ENCODE peak calls at places on chromosome X, in six cellular contexts. M is fibroblast of lung, T is suprapubic skin, J is Caco-2, Z is small intestine, H is tibial artery. G is an unnamed sample.

GRCh38 chrX:21132686-21133393 is 241.4 kb upstream of the CNKSR2 start:
- DNase-seq in M (no peak), T (no peak), J (no peak), Z (no peak), H (no peak), G (no peak)

GRCh38 chrX:97267916-97268680 is 384.4 kb downstream of the RPA4 start:
- DNase-seq in M (peak; percentile 26), T (no peak), J (no peak), Z (peak; percentile 1), H (no peak), G (no peak)

GRCh38 chrX:71282514-71283408 is 674 bp upstream of the NONO start:
- DNase-seq in M (no peak), T (no peak), J (peak; percentile 20), Z (peak; percentile 7), H (no peak), G (no peak)

GRCh38 chrX:10231461-10231860 is 74.7 kb downstream of the CLCN4 start:
- DNase-seq in M (no peak), T (no peak), J (no peak), Z (peak; percentile 5), H (no peak), G (no peak)

GRCh38 chrX:3712080-3712869 is 1.2 kb downstream of the PRKX start:
- DNase-seq in M (peak; percentile 45), T (no peak), J (no peak), Z (peak; percentile 9), H (peak; percentile 21), G (no peak)

GRCh38 chrX:144293229-144293628 is 409.4 kb downstream of the UBE2NL start:
- DNase-seq in M (no peak), T (no peak), J (no peak), Z (no peak), H (no peak), G (no peak)

GRCh38 chrX:102950908-102951866 is 14.1 kb downstream of the RAB40AL start:
- DNase-seq in M (peak; percentile 51), T (no peak), J (peak; percentile 57), Z (peak; percentile 41), H (peak; percentile 35), G (no peak)

GRCh38 chrX:43456056-43456455 is 200.0 kb upstream of the MAOA start:
- DNase-seq in M (no peak), T (no peak), J (no peak), Z (no peak), H (no peak), G (no peak)

GRCh38 chrX:40010550-40011364 is 87.0 kb downstream of the BCOR start:
- DNase-seq in M (no peak), T (no peak), J (no peak), Z (no peak), H (no peak), G (no peak)
- H3K27me3 ChIP-seq in M (no peaks in the 10 kb centered on the region), T (peaks cover 12% of the 10 kb centered on the region), J (no peaks in the 10 kb centered on the region), Z (peaks cover 8% of the 10 kb centered on the region), H (no peaks in the 10 kb centered on the region), G (peaks cover 10% of the 10 kb centered on the region)

GRCh38 chrX:96181571-96181970 is 503.1 kb upstream of the DIAPH2 start:
- DNase-seq in M (no peak), T (no peak), J (no peak), Z (no peak), H (no peak), G (no peak)

GRCh38 chrX:96183843-96184242 is 500.8 kb upstream of the DIAPH2 start:
- DNase-seq in M (peak; percentile 37), T (no peak), J (no peak), Z (no peak), H (no peak), G (no peak)

GRCh38 chrX:96182366-96182765 is 502.3 kb upstream of the DIAPH2 start:
- DNase-seq in M (peak; percentile 75), T (no peak), J (peak; percentile 55), Z (no peak), H (no peak), G (no peak)
- H3K27me3 ChIP-seq in M (no peaks in the 10 kb centered on the region), T (no peaks in the 10 kb centered on the region), J (no peaks in the 10 kb centered on the region), Z (no peaks in the 10 kb centered on the region), H (no peaks in the 10 kb centered on the region), G (no peaks in the 10 kb centered on the region)

DNA sequence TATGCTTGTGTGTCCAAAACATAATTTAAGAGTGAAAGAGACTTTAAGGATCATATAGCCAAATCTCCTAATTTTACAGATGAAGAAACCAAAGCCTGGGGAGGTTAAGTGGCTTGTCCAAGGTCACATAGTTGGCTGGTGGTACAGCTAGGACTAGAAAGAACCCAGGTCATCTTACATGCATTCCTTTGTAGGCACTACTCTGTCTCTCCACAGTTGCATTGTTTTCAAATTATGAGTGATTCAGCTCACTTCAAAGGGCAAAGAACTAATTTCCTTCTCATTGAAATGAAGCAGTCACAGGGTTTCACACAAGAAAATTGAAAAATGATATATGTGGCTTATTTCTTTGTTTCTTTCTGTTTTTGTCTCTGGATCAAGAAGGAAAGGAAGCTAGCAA is 107.3 kb upstream of the AMOT start:
- DNase-seq in M (no peak), T (no peak), J (no peak), Z (no peak), H (no peak), G (no peak)
- H3K27me3 ChIP-seq in M (no peaks in the 10 kb centered on the region), T (no peaks in the 10 kb centered on the region), J (no peaks in the 10 kb centered on the region), Z (no peaks in the 10 kb centered on the region), H (no peaks in the 10 kb centered on the region), G (no peaks in the 10 kb centered on the region)

GRCh38 chrX:23661671-23662070 is 5.6 kb upstream of the PRDX4 start:
- DNase-seq in M (peak; percentile 34), T (no peak), J (no peak), Z (no peak), H (no peak), G (no peak)
- H3K27me3 ChIP-seq in M (no peaks in the 10 kb centered on the region), T (no peaks in the 10 kb centered on the region), J (no peaks in the 10 kb centered on the region), Z (no peaks in the 10 kb centered on the region), H (no peaks in the 10 kb centered on the region), G (no peaks in the 10 kb centered on the region)

GRCh38 chrX:151889451-151889850 is 23.2 kb upstream of the MAGEA4 start:
- DNase-seq in M (no peak), T (no peak), J (no peak), Z (peak; percentile 50), H (no peak), G (no peak)
- H3K27me3 ChIP-seq in M (no peaks in the 10 kb centered on the region), T (no peaks in the 10 kb centered on the region), J (no peaks in the 10 kb centered on the region), Z (no peaks in the 10 kb centered on the region), H (no peaks in the 10 kb centered on the region), G (no peaks in the 10 kb centered on the region)

GRCh38 chrX:46912673-46913491 is 661 bp downstream of the JADE3 start:
- DNase-seq in M (peak; percentile 19), T (no peak), J (peak; percentile 82), Z (peak; percentile 16), H (peak; percentile 21), G (peak; percentile 64)
- H3K27me3 ChIP-seq in M (no peaks in the 10 kb centered on the region), T (no peaks in the 10 kb centered on the region), J (no peaks in the 10 kb centered on the region), Z (peaks cover 3% of the 10 kb centered on the region), H (no peaks in the 10 kb centered on the region), G (no peaks in the 10 kb centered on the region)

GRCh38 chrX:16739574-16739973 is 20.2 kb downstream of the SYAP1 start:
- DNase-seq in M (no peak), T (no peak), J (peak; percentile 21), Z (no peak), H (no peak), G (no peak)
- H3K27me3 ChIP-seq in M (no peaks in the 10 kb centered on the region), T (no peaks in the 10 kb centered on the region), J (no peaks in the 10 kb centered on the region), Z (no peaks in the 10 kb centered on the region), H (no peaks in the 10 kb centered on the region), G (no peaks in the 10 kb centered on the region)

GRCh38 chrX:72299891-72300630 is 5.7 kb downstream of the CITED1 start:
- DNase-seq in M (no peak), T (no peak), J (no peak), Z (no peak), H (no peak), G (no peak)
- H3K27me3 ChIP-seq in M (peaks cover 55% of the 10 kb centered on the region), T (peaks cover 3% of the 10 kb centered on the region), J (no peaks in the 10 kb centered on the region), Z (peaks cover 4% of the 10 kb centered on the region), H (peaks cover 8% of the 10 kb centered on the region), G (peaks cover 6% of the 10 kb centered on the region)

G was measured in ascending aorta.